ENCODE peak calls at places on chromosomes 5 and 9, in seven cellular contexts. K is NB4; M is CD8-positive, alpha-beta T cell; V is epithelial cell of proximal tubule; B is MM.1S; D is CD4-positive, alpha-beta T cell; X is WERI-Rb-1. E is an unnamed sample.

GRCh38 chr5:142806769-142807377 is 36.7 kb downstream of the ARHGAP26 start:
- DNase-seq in K (no peak), M (no peak), V (no peak), B (no peak), D (no peak), X (no peak), E (no peak)

GRCh38 chr9:19113964-19114679 is 11.4 kb upstream of the HAUS6 start:
- DNase-seq in K (peak; percentile 48), M (no peak), V (no peak), B (no peak), D (no peak), X (peak; percentile 21), E (no peak)

GRCh38 chr5:174482549-174482948 is 241.8 kb upstream of the MSX2 start:
- DNase-seq in K (no peak), M (no peak), V (no peak), B (no peak), D (no peak), X (no peak), E (no peak)

GRCh38 chr5:7916171-7916804 is 47.3 kb downstream of the MTRR start:
- DNase-seq in K (no peak), M (no peak), V (no peak), B (no peak), D (no peak), X (no peak), E (peak; percentile 24)

GRCh38 chr9:108775901-108776306 is 79.9 kb downstream of the ACTL7B start:
- DNase-seq in K (no peak), M (no peak), V (no peak), B (no peak), D (no peak), X (peak; percentile 46), E (no peak)

GRCh38 chr9:15670884-15671283 is 118.0 kb downstream of the CCDC171 start:
- DNase-seq in K (no peak), M (no peak), V (peak; percentile 2), B (no peak), D (no peak), X (no peak), E (no peak)

GRCh38 chr9:34684145-34684544 is 6.9 kb downstream of the CCL19 start:
- DNase-seq in K (no peak), M (no peak), V (no peak), B (no peak), D (no peak), X (no peak), E (no peak)

GRCh38 chr9:37999501-38000189 is 69.4 kb downstream of the SHB start:
- DNase-seq in K (peak; percentile 23), M (no peak), V (no peak), B (no peak), D (no peak), X (no peak), E (no peak)

GRCh38 chr9:4143951-4144717 is 155.7 kb downstream of the GLIS3 start:
- DNase-seq in K (no peak), M (no peak), V (no peak), B (no peak), D (no peak), X (no peak), E (peak; percentile 56)

GRCh38 chr9:123753669-123754307 is 176.1 kb downstream of the DENND1A start:
- DNase-seq in K (no peak), M (no peak), V (no peak), B (peak; percentile 21), D (no peak), X (no peak), E (no peak)

GRCh38 chr5:133425183-133425582 is 187.2 kb downstream of the FSTL4 start:
- DNase-seq in K (no peak), M (no peak), V (no peak), B (no peak), D (no peak), X (no peak), E (no peak)

GRCh38 chr5:1725641-1726468 is 73.8 kb downstream of the MRPL36 start:
- DNase-seq in K (no peak), M (no peak), V (no peak), B (no peak), D (no peak), X (peak; percentile 8), E (no peak)

GRCh38 chr5:152634596-152634995 is 229.5 kb upstream of the NMUR2 start:
- DNase-seq in K (no peak), M (no peak), V (no peak), B (no peak), D (no peak), X (peak; percentile 45), E (no peak)

GRCh38 chr5:132342291-132343180 is 27.0 kb upstream of the SLC22A5 start:
- DNase-seq in K (no peak), M (no peak), V (peak; percentile 51), B (no peak), D (no peak), X (peak; percentile 79), E (no peak)

GRCh38 chr9:112867275-112867991 is 23.2 kb downstream of the SLC46A2 start:
- DNase-seq in K (peak; percentile 85), M (no peak), V (peak; percentile 88), B (no peak), D (no peak), X (no peak), E (peak; percentile 66)

GRCh38 chr9:34734720-34735119 is 24.8 kb upstream of the CCL21 start:
- DNase-seq in K (no peak), M (no peak), V (no peak), B (no peak), D (no peak), X (no peak), E (no peak)

GRCh38 chr9:122315534-122315933 is 50.9 kb downstream of the MRRF start:
- DNase-seq in K (no peak), M (no peak), V (no peak), B (no peak), D (no peak), X (no peak), E (no peak)

GRCh38 chr9:123679330-123679987 is 250.5 kb downstream of the DENND1A start:
- DNase-seq in K (no peak), M (no peak), V (no peak), B (peak; percentile 96), D (no peak), X (no peak), E (no peak)

GRCh38 chr5:110054240-110054639 is 364.5 kb downstream of the MAN2A1 start:
- DNase-seq in K (peak; percentile 56), M (peak; percentile 86), V (no peak), B (peak; percentile 97), D (peak; percentile 58), X (no peak), E (peak; percentile 87)

GRCh38 chr9:137404971-137405584 is 17.9 kb downstream of the EXD3 start:
- DNase-seq in K (no peak), M (no peak), V (no peak), B (no peak), D (no peak), X (no peak), E (no peak)

GRCh38 chr5:157550668-157551067 is 24.9 kb downstream of the ADAM19 start:
- DNase-seq in K (no peak), M (no peak), V (no peak), B (no peak), D (no peak), X (no peak), E (no peak)

GRCh38 chr9:129355641-129356040 is 177.6 kb upstream of the IER5L start:
- DNase-seq in K (no peak), M (no peak), V (no peak), B (no peak), D (no peak), X (no peak), E (no peak)

GRCh38 chr9:130128782-130129424 is 43.3 kb upstream of the NCS1 start:
- DNase-seq in K (peak; percentile 88), M (peak; percentile 74), V (peak; percentile 92), B (no peak), D (peak; percentile 22), X (no peak), E (peak; percentile 95)

GRCh38 chr5:13957032-13957645 is 12.7 kb upstream of the DNAH5 start:
- DNase-seq in K (peak; percentile 60), M (no peak), V (peak; percentile 45), B (peak; percentile 64), D (no peak), X (peak; percentile 65), E (peak; percentile 73)

GRCh38 chr5:97874491-97874890 is 691.4 kb upstream of the RIOK2 start:
- DNase-seq in K (no peak), M (no peak), V (no peak), B (no peak), D (no peak), X (no peak), E (peak; percentile 3)

DNA sequence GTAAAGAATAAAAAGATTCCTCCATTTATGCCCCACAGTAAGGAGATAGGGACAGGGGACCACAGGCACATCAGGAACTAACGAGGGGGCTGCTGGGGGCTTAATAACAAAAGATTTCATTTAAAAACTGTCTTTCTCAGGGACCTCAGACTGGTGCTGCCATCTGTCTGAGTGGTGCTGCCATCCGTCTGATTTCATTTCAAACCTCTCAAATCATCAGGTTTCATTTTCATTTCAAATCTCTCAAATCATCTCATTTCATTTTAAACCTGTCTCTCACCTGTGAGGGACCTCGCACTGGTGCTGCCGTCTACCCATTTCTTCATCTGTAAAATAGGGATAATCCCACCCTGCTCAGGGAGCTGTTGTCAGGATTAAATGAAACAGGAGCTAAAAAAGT is 45.9 kb downstream of the ADRA1B start:
- DNase-seq in K (no peak), M (no peak), V (no peak), B (peak; percentile 57), D (no peak), X (no peak), E (no peak)
- TF ChIP-seq CTCF in K (no peak), M (no peak), V (no peak), B (peak; percentile 13), D (no peak), X (no peak), E (no peak)

GRCh38 chr5:163505475-163506457 is at the start of gene MAT2B:
- DNase-seq in K (peak; percentile 96), M (peak; percentile 97), V (peak; percentile 55), B (peak; percentile 96), D (peak; percentile 95), X (peak; percentile 96), E (peak; percentile 96)
- TF ChIP-seq CTCF in K (peak; percentile 36), M (peak; percentile 48), V (peak; percentile 50), B (peak; percentile 61), D (peak; percentile 61), X (peak; percentile 58), E (peak; percentile 48)

GRCh38 chr5:129400395-129400983 is 59.6 kb upstream of the ADAMTS19 start:
- DNase-seq in K (no peak), M (no peak), V (no peak), B (peak; percentile 11), D (no peak), X (no peak), E (no peak)
- TF ChIP-seq CTCF in K (no peak), M (no peak), V (peak; percentile 39), B (peak; percentile 26), D (no peak), X (no peak), E (no peak)

GRCh38 chr5:78843436-78843835 is 141.7 kb downstream of the ARSB start:
- DNase-seq in K (no peak), M (no peak), V (no peak), B (no peak), D (no peak), X (no peak), E (no peak)

GRCh38 chr5:78841767-78842166 is 143.3 kb downstream of the ARSB start:
- DNase-seq in K (no peak), M (no peak), V (no peak), B (no peak), D (no peak), X (no peak), E (no peak)

DNA sequence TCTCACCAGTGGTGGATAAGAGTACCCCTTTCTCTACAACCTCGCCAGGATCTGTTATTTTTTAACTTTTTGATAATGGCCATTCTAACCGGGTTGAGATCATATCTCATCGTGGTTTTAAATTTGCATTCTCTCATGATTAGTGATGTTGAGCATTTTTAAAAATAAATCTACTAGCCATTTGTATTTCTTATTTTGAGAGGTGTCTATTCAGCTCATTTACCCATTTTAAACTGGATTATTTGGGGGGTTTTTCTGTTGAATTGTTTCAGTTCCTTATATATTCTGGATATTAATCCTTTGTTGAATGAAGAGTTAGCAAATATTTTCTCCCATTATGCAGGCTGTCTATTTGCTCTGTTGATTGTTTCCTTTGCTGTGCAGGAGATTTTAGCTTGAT is 139.6 kb downstream of the ARSB start:
- DNase-seq in K (no peak), M (no peak), V (no peak), B (no peak), D (no peak), X (no peak), E (no peak)
- TF ChIP-seq CTCF in K (no peak), M (no peak), V (no peak), B (no peak), D (no peak), X (no peak), E (no peak)

E was measured in astrocyte of the spinal cord.